ENCODE peak calls at places on chromosomes 1 and 21, in nine cellular contexts. J is suprapubic skin, B is sigmoid colon, L is transverse colon, P is SK-N-SH, G is stomach, N is K562, E is H1, S is HepG2. D is an unnamed sample.

GRCh38 chr1:170267317-170267716 is 121.6 kb downstream of the NTMT2 start:
- DNase-seq in S (no peak), P (no peak), B (no peak), E (no peak), L (no peak), N (no peak), J (no peak), G (no peak), D (no peak)

GRCh38 chr1:94316836-94317789 is 79.7 kb upstream of the ARHGAP29 start:
- DNase-seq in S (peak), N (no peak), B (no peak), J (no peak), E (no peak), P (no peak), G (no peak), L (no peak), D (no peak)

GRCh38 chr1:41232305-41232704 is 9.8 kb downstream of the SCMH1 start:
- DNase-seq in L (no peak), P (no peak), N (no peak), G (no peak), B (no peak), E (no peak), J (no peak), S (peak), D (no peak)

GRCh38 chr21:34205811-34206635 is 132.6 kb downstream of the MRPS6 start:
- DNase-seq in L (no peak), J (no peak), E (no peak), G (no peak), P (no peak), N (no peak), B (no peak), S (no peak), D (no peak)

GRCh38 chr1:91502882-91503184 is 2.2 kb downstream of the CDC7 start:
- DNase-seq in B (no peak), J (no peak), E (no peak), N (peak), L (no peak), P (no peak), G (no peak), S (peak), D (no peak)

GRCh38 chr1:7290971-7291970 is 479.8 kb upstream of the VAMP3 start:
- DNase-seq in N (no peak), L (no peak), G (no peak), P (peak), E (peak), S (no peak), J (no peak), B (no peak), D (no peak)

GRCh38 chr1:55575571-55576279 is 360.6 kb upstream of the USP24 start:
- DNase-seq in P (no peak), G (no peak), J (peak), B (peak), S (no peak), L (peak), N (no peak), E (no peak), D (peak)

GRCh38 chr1:24709748-24710416 is 35.4 kb upstream of the CLIC4 start:
- DNase-seq in J (no peak), E (no peak), B (no peak), N (peak), S (no peak), L (no peak), G (no peak), P (no peak), D (no peak)

GRCh38 chr1:154386643-154387352 is 18.3 kb upstream of the IL6R start:
- DNase-seq in B (peak), J (no peak), S (peak), P (no peak), N (peak), G (no peak), L (peak), E (no peak), D (no peak)

GRCh38 chr1:87684786-87685185 is 356.1 kb downstream of the LMO4 start:
- DNase-seq in S (no peak), N (no peak), L (peak), J (no peak), G (no peak), P (no peak), E (no peak), B (no peak), D (no peak)

GRCh38 chr1:2186901-2187300 is 7.7 kb downstream of the FAAP20 start:
- DNase-seq in B (no peak), N (no peak), S (no peak), J (no peak), L (no peak), P (no peak), G (no peak), E (no peak), D (no peak)

GRCh38 chr1:60657926-60658325 is 424.4 kb upstream of the NFIA start:
- DNase-seq in P (no peak), S (no peak), L (no peak), J (no peak), E (no peak), B (no peak), N (no peak), G (no peak), D (no peak)

GRCh38 chr1:241077386-241078147 is 279.4 kb downstream of the RGS7 start:
- DNase-seq in J (no peak), S (no peak), B (no peak), P (no peak), N (no peak), E (no peak), L (no peak), G (no peak), D (no peak)

GRCh38 chr1:17755120-17755519 is at the start of gene ACTL8:
- DNase-seq in G (no peak), L (no peak), N (peak), E (no peak), P (no peak), J (no peak), S (no peak), B (no peak), D (peak)

GRCh38 chr1:206508956-206509355 is 1.6 kb downstream of the RASSF5 start:
- DNase-seq in S (no peak), J (no peak), N (no peak), E (no peak), L (no peak), P (no peak), B (no peak), G (peak), D (no peak)

GRCh38 chr1:203661572-203661971 is 34.9 kb downstream of the ATP2B4 start:
- DNase-seq in N (no peak), E (no peak), S (peak), P (no peak), L (peak), B (no peak), J (no peak), G (peak), D (peak)

GRCh38 chr1:156632355-156632754 is 9.6 kb upstream of the BCAN start:
- DNase-seq in L (no peak), N (no peak), P (peak), E (no peak), B (peak), J (no peak), S (no peak), G (no peak), D (no peak)

GRCh38 chr1:6465461-6466005 is 440 bp downstream of the TNFRSF25 start:
- DNase-seq in G (no peak), B (no peak), N (no peak), P (no peak), L (no peak), E (peak), J (no peak), S (no peak), D (no peak)

GRCh38 chr21:34836103-34836932 is 167.5 kb downstream of the CLIC6 start:
- DNase-seq in L (peak), G (peak), N (no peak), P (no peak), S (peak), B (peak), J (peak), E (no peak), D (peak)

GRCh38 chr1:194159941-194160340 is 973.5 kb upstream of the B3GALT2 start:
- DNase-seq in N (no peak), B (no peak), J (no peak), E (no peak), P (no peak), S (no peak), G (no peak), L (no peak), D (no peak)

GRCh38 chr1:214966366-214966765 is 116.2 kb upstream of the KCNK2 start:
- DNase-seq in J (no peak), P (no peak), E (no peak), B (no peak), N (no peak), L (no peak), G (no peak), S (no peak), D (no peak)

GRCh38 chr1:245702346-245702745 is 547.6 kb downstream of the KIF26B start:
- DNase-seq in P (no peak), E (no peak), N (no peak), G (no peak), L (no peak), B (no peak), J (no peak), S (no peak), D (no peak)

GRCh38 chr21:26572668-26573381 is at the start of gene CYYR1:
- DNase-seq in P (peak), E (peak), S (no peak), L (no peak), B (no peak), N (no peak), J (no peak), G (no peak), D (peak)

GRCh38 chr21:36166705-36167104 is 10.1 kb downstream of the DOP1B start:
- DNase-seq in N (no peak), L (peak), J (no peak), G (no peak), P (peak), S (no peak), B (no peak), E (no peak), D (no peak)

GRCh38 chr21:41802684-41803083 is 35.8 kb upstream of the RIPK4 start:
- DNase-seq in S (no peak), G (no peak), P (no peak), E (no peak), L (peak), B (peak), N (no peak), J (peak), D (no peak)

GRCh38 chr1:36973056-36973455 is 61.3 kb downstream of the GRIK3 start:
- DNase-seq in E (no peak), B (no peak), L (no peak), N (no peak), P (no peak), G (no peak), J (no peak), S (no peak), D (no peak)

GRCh38 chr1:164659621-164660414 is 100.8 kb downstream of the PBX1 start:
- DNase-seq in P (no peak), S (no peak), E (no peak), L (peak), J (no peak), N (no peak), G (peak), B (no peak), D (no peak)

GRCh38 chr1:16048573-16049189 is 5.1 kb downstream of the CLCNKB start:
- DNase-seq in E (peak), B (peak), N (peak), P (peak), G (peak), J (no peak), L (peak), S (no peak), D (peak)

GRCh38 chr1:78092686-78093085 is 46.9 kb downstream of the GIPC2 start:
- DNase-seq in S (no peak), N (no peak), J (no peak), L (no peak), P (no peak), G (no peak), B (no peak), E (no peak), D (no peak)

GRCh38 chr1:196063307-196063706 is 544.9 kb downstream of the KCNT2 start:
- DNase-seq in G (no peak), B (no peak), S (no peak), N (no peak), J (no peak), L (no peak), P (no peak), E (no peak), D (no peak)

GRCh38 chr1:52632732-52633290 is at the start of gene SHISAL2A:
- DNase-seq in P (peak), G (peak), J (no peak), E (peak), S (no peak), B (no peak), N (no peak), L (peak), D (peak)

GRCh38 chr1:40267767-40268187 is 9.7 kb downstream of the ZMPSTE24 start:
- DNase-seq in G (peak), S (no peak), J (no peak), B (no peak), E (no peak), P (no peak), N (no peak), L (no peak), D (no peak)

GRCh38 chr1:94542088-94542671 is 621 bp upstream of the F3 start:
- DNase-seq in N (no peak), G (peak), P (peak), E (peak), J (peak), B (peak), L (peak), S (no peak), D (peak)

GRCh38 chr1:172971241-172971640 is 79.5 kb downstream of the TNFSF18 start:
- DNase-seq in S (no peak), J (no peak), B (no peak), E (no peak), N (no peak), L (no peak), G (no peak), P (no peak), D (no peak)
- TF ChIP-seq POLR2AphosphoS5 in S (no peak), J (no peak), B (no peak), E (no peak), N (no peak), L (no peak), G (no peak), P (no peak), D (no peak)

GRCh38 chr1:68969430-68969829 is 472.5 kb upstream of the DEPDC1 start:
- DNase-seq in S (no peak), G (no peak), B (no peak), J (no peak), L (no peak), E (no peak), P (no peak), N (no peak), D (no peak)
- TF ChIP-seq EP300 in S (no peak), G (no peak), B (no peak), J (no peak), L (no peak), E (no peak), P (no peak), N (no peak), D (no peak)

GRCh38 chr1:117809764-117810163 is 119.7 kb downstream of the GDAP2 start:
- DNase-seq in N (no peak), S (no peak), G (no peak), L (no peak), J (no peak), E (no peak), B (no peak), P (no peak), D (no peak)
- TF ChIP-seq CTCF in N (no peak), S (no peak), G (no peak), L (no peak), J (no peak), E (no peak), B (no peak), P (no peak), D (no peak)

DNA sequence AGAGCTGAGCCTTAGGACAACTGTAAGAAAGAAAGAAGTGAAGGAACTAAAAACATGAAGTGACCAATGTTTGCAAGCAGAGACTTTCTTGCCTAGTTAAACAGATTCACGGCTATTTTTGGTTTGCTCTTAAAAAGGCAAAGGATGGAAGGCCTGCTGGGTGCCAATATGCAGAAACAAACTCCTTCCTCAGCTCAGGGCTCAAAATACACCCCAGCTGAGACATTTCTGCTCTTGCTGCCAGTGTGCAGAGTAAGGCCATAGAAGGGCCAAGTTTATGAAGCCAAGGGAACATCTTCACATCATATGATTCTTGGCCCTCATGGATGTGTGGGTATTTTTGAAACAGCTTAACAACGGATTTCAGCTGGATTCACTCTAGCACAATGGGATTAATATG is 70.8 kb downstream of the CAPZB start:
- DNase-seq in G (no peak), N (no peak), L (no peak), J (no peak), E (no peak), S (no peak), P (no peak), B (peak), D (no peak)
- TF ChIP-seq POLR2AphosphoS5 in G (peak), N (no peak), L (peak), J (no peak), E (no peak), S (no peak), P (no peak), B (peak), D (peak)

GRCh38 chr1:234775477-234776246 is 165.7 kb upstream of the IRF2BP2 start:
- DNase-seq in E (peak), N (no peak), P (no peak), B (peak), J (no peak), L (no peak), G (peak), S (no peak), D (peak)

GRCh38 chr1:234776256-234776874 is 166.4 kb upstream of the IRF2BP2 start:
- DNase-seq in E (peak), L (no peak), P (no peak), S (no peak), G (peak), B (peak), N (peak), J (no peak), D (no peak)

GRCh38 chr1:234776875-234777849 is 167.2 kb upstream of the IRF2BP2 start:
- DNase-seq in S (no peak), B (no peak), E (peak), N (peak), J (no peak), G (no peak), L (no peak), P (no peak), D (peak)

GRCh38 chr1:234773936-234774677 is 164.1 kb upstream of the IRF2BP2 start:
- DNase-seq in B (no peak), E (peak), G (peak), S (no peak), L (no peak), P (no peak), N (no peak), J (no peak), D (no peak)

DNA sequence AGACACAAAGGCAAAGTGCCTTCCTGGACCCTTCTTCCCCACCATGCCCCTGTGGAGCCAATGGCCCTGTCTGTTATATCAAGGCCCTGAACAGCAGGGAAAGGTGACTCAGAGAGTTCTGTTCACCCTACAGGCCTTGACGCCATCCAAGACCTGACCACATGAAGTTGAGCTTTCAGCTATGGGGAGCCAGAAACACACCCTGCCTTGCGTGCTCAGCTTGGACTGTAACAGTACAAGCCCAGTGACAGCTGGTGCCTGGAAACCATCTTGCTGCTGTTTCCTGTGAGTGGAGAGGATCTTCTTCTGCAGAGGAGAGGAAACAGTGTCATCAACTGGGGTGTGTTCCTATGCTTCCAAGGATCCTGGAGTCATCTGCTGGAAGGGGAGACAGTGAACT is 165.0 kb upstream of the IRF2BP2 start:
- DNase-seq in N (no peak), S (no peak), P (no peak), J (no peak), G (peak), L (no peak), B (peak), E (peak), D (no peak)
- TF ChIP-seq EP300 in N (no peak), S (no peak), P (no peak), J (no peak), G (no peak), L (no peak), B (no peak), E (no peak), D (no peak)

DNA sequence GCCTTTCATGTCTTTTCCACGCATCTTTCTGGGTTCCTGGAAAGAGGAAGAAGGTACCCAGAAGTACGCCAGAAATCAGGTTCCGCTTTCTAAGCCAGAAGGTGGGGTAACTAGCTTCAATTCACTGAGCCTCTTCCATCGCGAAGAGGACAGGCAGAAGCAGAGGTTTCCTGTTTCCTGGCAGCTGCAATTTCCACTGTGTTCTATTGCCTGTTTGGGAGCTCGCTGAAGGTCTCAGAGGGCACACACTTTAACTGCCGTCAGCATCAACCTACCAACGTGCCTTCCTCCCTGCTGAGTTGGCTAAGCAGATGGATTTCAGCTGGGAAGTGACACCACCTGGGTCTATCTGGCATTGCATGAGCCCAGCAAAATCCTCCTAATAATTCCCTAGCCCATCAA is 10.0 kb downstream of the NCF2 start:
- DNase-seq in J (no peak), E (no peak), L (peak), N (no peak), P (no peak), B (no peak), G (no peak), S (no peak), D (peak)
- TF ChIP-seq CTCF in J (no peak), E (no peak), L (no peak), N (peak), P (peak), B (no peak), G (no peak), S (no peak), D (no peak)